ENCODE peak calls at places on chromosomes 13 and 19, in ten cellular contexts. Z, I, X, G, U, T, S, L, F and Y are unnamed samples.

GRCh38 chr13:76812206-76812882 is 73.9 kb downstream of the KCTD12 start:
- DNase-seq in I (no peak), U (no peak), T (no peak), Z (no peak), S (no peak), X (no peak), G (no peak), F (peak), L (no peak), Y (no peak)

GRCh38 chr19:35895911-35896642 is 4.3 kb downstream of the NFKBID start:
- DNase-seq in L (no peak), T (no peak), F (no peak), U (no peak), X (no peak), G (no peak), I (no peak), Z (no peak), S (no peak), Y (no peak)

GRCh38 chr19:13873776-13874515 is 3.0 kb upstream of the NANOS3 start:
- DNase-seq in U (no peak), G (no peak), T (no peak), Z (no peak), X (no peak), F (peak), I (no peak), L (no peak), S (no peak), Y (peak)

GRCh38 chr19:49764341-49764740 is 1.2 kb upstream of the TSKS start:
- DNase-seq in U (no peak), T (no peak), S (no peak), I (no peak), L (no peak), Z (no peak), F (no peak), X (no peak), G (no peak), Y (no peak)

GRCh38 chr19:11624064-11624463 is 26.8 kb downstream of the ZNF627 start:
- DNase-seq in G (no peak), I (no peak), L (peak), S (no peak), X (no peak), T (no peak), F (peak), U (no peak), Z (no peak), Y (no peak)

GRCh38 chr13:112260108-112261055 is 115.8 kb upstream of the SPACA7 start:
- DNase-seq in F (no peak), I (no peak), T (peak), U (no peak), G (no peak), L (no peak), Z (no peak), S (no peak), X (no peak), Y (no peak)

GRCh38 chr19:13619203-13619632 is 112.9 kb upstream of the CACNA1A start:
- DNase-seq in Z (no peak), U (no peak), X (no peak), G (no peak), S (no peak), L (no peak), I (no peak), F (peak), T (no peak), Y (no peak)

GRCh38 chr13:77235456-77236022 is 91.4 kb downstream of the MYCBP2 start:
- DNase-seq in U (no peak), T (no peak), I (no peak), X (no peak), Z (no peak), S (no peak), F (no peak), L (no peak), G (no peak), Y (no peak)

GRCh38 chr19:28014821-28015405 is 1198.0 kb downstream of the UQCRFS1 start:
- DNase-seq in F (no peak), U (no peak), L (no peak), S (no peak), X (no peak), I (no peak), T (no peak), G (no peak), Z (no peak), Y (no peak)

GRCh38 chr19:55362174-55362989 is 678 bp downstream of the GARIN5B start:
- DNase-seq in L (no peak), X (no peak), G (no peak), F (no peak), I (no peak), T (no peak), U (no peak), Z (no peak), S (no peak), Y (no peak)

GRCh38 chr19:58559275-58560006 is 1.0 kb upstream of the UBE2M start:
- DNase-seq in T (peak), I (peak), G (no peak), L (no peak), Z (peak), U (peak), S (no peak), X (no peak), F (peak), Y (peak)

GRCh38 chr13:23870356-23871146 is 18.6 kb downstream of the MIPEP start:
- DNase-seq in Z (no peak), U (no peak), X (no peak), I (no peak), S (no peak), L (no peak), T (no peak), G (no peak), F (peak), Y (no peak)

GRCh38 chr13:51797664-51798488 is 6.1 kb downstream of the DHRS12 start:
- DNase-seq in G (peak), T (no peak), I (peak), F (peak), L (peak), S (no peak), X (no peak), Z (peak), U (peak), Y (peak)

GRCh38 chr19:49447485-49448431 is 3.9 kb downstream of the PIH1D1 start:
- DNase-seq in F (peak), T (no peak), S (no peak), Z (no peak), X (no peak), I (no peak), U (no peak), L (no peak), G (no peak), Y (peak)

GRCh38 chr13:50800091-50800739 is 43.3 kb downstream of the DLEU7 start:
- DNase-seq in F (no peak), I (no peak), Z (no peak), X (no peak), T (no peak), S (no peak), L (no peak), U (no peak), G (no peak), Y (no peak)

GRCh38 chr13:25037057-25037813 is 58.7 kb upstream of the PABPC3 start:
- DNase-seq in S (peak), Z (peak), T (no peak), F (peak), G (peak), X (no peak), L (peak), U (peak), I (peak), Y (peak)

GRCh38 chr13:33870046-33870668 is 52.2 kb downstream of the RFC3 start:
- DNase-seq in I (no peak), L (no peak), U (no peak), X (no peak), T (no peak), F (no peak), Z (no peak), S (no peak), G (no peak), Y (no peak)